ENCODE peak calls at places on chromosomes 1 and 21, in nine cellular contexts. One of them, this sample, is unnamed.

GRCh38 chr1:198183605-198184004 is 26.8 kb downstream of the NEK7 start:
- DNase-seq in psoas muscle: no peak
- DNase-seq in CD4-positive, CD25-positive, alpha-beta regulatory T cell: no peak
- DNase-seq in heart right ventricle: no peak
- DNase-seq in mammary epithelial cell: no peak
- DNase-seq in astrocyte: no peak
- DNase-seq in lung: no peak
- DNase-seq in SK-N-MC: no peak
- DNase-seq in adrenal gland: no peak
- DNase-seq in this sample: no peak

GRCh38 chr21:38308010-38308784 is 51.4 kb downstream of the KCNJ15 start:
- DNase-seq in CD4-positive, CD25-positive, alpha-beta regulatory T cell: no peak
- DNase-seq in psoas muscle: no peak
- DNase-seq in SK-N-MC: no peak
- DNase-seq in astrocyte: no peak
- DNase-seq in adrenal gland: peak
- DNase-seq in heart right ventricle: no peak
- DNase-seq in mammary epithelial cell: no peak
- DNase-seq in lung: no peak
- DNase-seq in this sample: no peak

GRCh38 chr1:211789641-211790464 is 40.7 kb downstream of the LPGAT1 start:
- DNase-seq in mammary epithelial cell: no peak
- DNase-seq in SK-N-MC: no peak
- DNase-seq in astrocyte: no peak
- DNase-seq in psoas muscle: no peak
- DNase-seq in heart right ventricle: no peak
- DNase-seq in CD4-positive, CD25-positive, alpha-beta regulatory T cell: no peak
- DNase-seq in adrenal gland: no peak
- DNase-seq in lung: no peak
- DNase-seq in this sample: peak

GRCh38 chr21:33403786-33404571 is 766 bp downstream of the IFNGR2 start:
- DNase-seq in adrenal gland: peak
- DNase-seq in astrocyte: peak
- DNase-seq in lung: peak
- DNase-seq in CD4-positive, CD25-positive, alpha-beta regulatory T cell: peak
- DNase-seq in psoas muscle: peak
- DNase-seq in SK-N-MC: no peak
- DNase-seq in mammary epithelial cell: peak
- DNase-seq in heart right ventricle: peak
- DNase-seq in this sample: peak

GRCh38 chr1:96962807-96963206 is 241.2 kb downstream of the PTBP2 start:
- DNase-seq in psoas muscle: no peak
- DNase-seq in CD4-positive, CD25-positive, alpha-beta regulatory T cell: no peak
- DNase-seq in SK-N-MC: no peak
- DNase-seq in mammary epithelial cell: peak
- DNase-seq in lung: no peak
- DNase-seq in adrenal gland: no peak
- DNase-seq in astrocyte: peak
- DNase-seq in heart right ventricle: no peak
- DNase-seq in this sample: no peak

GRCh38 chr1:10074059-10074854 is 41.5 kb downstream of the UBE4B start:
- DNase-seq in astrocyte: peak
- DNase-seq in SK-N-MC: no peak
- DNase-seq in adrenal gland: peak
- DNase-seq in CD4-positive, CD25-positive, alpha-beta regulatory T cell: peak
- DNase-seq in heart right ventricle: no peak
- DNase-seq in lung: peak
- DNase-seq in mammary epithelial cell: peak
- DNase-seq in psoas muscle: no peak
- DNase-seq in this sample: peak

GRCh38 chr21:15010645-15011044 is 54.2 kb downstream of the NRIP1 start:
- DNase-seq in CD4-positive, CD25-positive, alpha-beta regulatory T cell: no peak
- DNase-seq in astrocyte: peak
- DNase-seq in psoas muscle: no peak
- DNase-seq in mammary epithelial cell: no peak
- DNase-seq in lung: no peak
- DNase-seq in adrenal gland: no peak
- DNase-seq in heart right ventricle: no peak
- DNase-seq in SK-N-MC: no peak
- DNase-seq in this sample: no peak

GRCh38 chr1:82565546-82565945 is 764.8 kb downstream of the ADGRL2 start:
- DNase-seq in psoas muscle: no peak
- DNase-seq in heart right ventricle: no peak
- DNase-seq in mammary epithelial cell: peak
- DNase-seq in astrocyte: peak
- DNase-seq in lung: no peak
- DNase-seq in SK-N-MC: no peak
- DNase-seq in CD4-positive, CD25-positive, alpha-beta regulatory T cell: no peak
- DNase-seq in adrenal gland: no peak
- DNase-seq in this sample: no peak

GRCh38 chr1:153534933-153535663 is 693 bp downstream of the S100A6 start:
- DNase-seq in psoas muscle: peak
- DNase-seq in SK-N-MC: no peak
- DNase-seq in CD4-positive, CD25-positive, alpha-beta regulatory T cell: peak
- DNase-seq in adrenal gland: no peak
- DNase-seq in mammary epithelial cell: no peak
- DNase-seq in astrocyte: no peak
- DNase-seq in heart right ventricle: peak
- DNase-seq in lung: peak
- DNase-seq in this sample: peak

GRCh38 chr1:205514211-205515142 is 10.0 kb downstream of the CDK18 start:
- DNase-seq in astrocyte: no peak
- DNase-seq in psoas muscle: no peak
- DNase-seq in CD4-positive, CD25-positive, alpha-beta regulatory T cell: no peak
- DNase-seq in lung: no peak
- DNase-seq in heart right ventricle: no peak
- DNase-seq in mammary epithelial cell: no peak
- DNase-seq in SK-N-MC: no peak
- DNase-seq in adrenal gland: no peak
- DNase-seq in this sample: no peak

GRCh38 chr1:115239148-115239820 is 98.8 kb downstream of the NGF start:
- DNase-seq in astrocyte: peak
- DNase-seq in SK-N-MC: no peak
- DNase-seq in lung: no peak
- DNase-seq in adrenal gland: no peak
- DNase-seq in CD4-positive, CD25-positive, alpha-beta regulatory T cell: no peak
- DNase-seq in heart right ventricle: no peak
- DNase-seq in psoas muscle: no peak
- DNase-seq in mammary epithelial cell: no peak
- DNase-seq in this sample: no peak

GRCh38 chr1:67468066-67468718 is 38.0 kb upstream of the SERBP1 start:
- DNase-seq in adrenal gland: no peak
- DNase-seq in CD4-positive, CD25-positive, alpha-beta regulatory T cell: no peak
- DNase-seq in heart right ventricle: no peak
- DNase-seq in SK-N-MC: no peak
- DNase-seq in lung: no peak
- DNase-seq in mammary epithelial cell: peak
- DNase-seq in astrocyte: no peak
- DNase-seq in psoas muscle: peak
- DNase-seq in this sample: no peak

DNA sequence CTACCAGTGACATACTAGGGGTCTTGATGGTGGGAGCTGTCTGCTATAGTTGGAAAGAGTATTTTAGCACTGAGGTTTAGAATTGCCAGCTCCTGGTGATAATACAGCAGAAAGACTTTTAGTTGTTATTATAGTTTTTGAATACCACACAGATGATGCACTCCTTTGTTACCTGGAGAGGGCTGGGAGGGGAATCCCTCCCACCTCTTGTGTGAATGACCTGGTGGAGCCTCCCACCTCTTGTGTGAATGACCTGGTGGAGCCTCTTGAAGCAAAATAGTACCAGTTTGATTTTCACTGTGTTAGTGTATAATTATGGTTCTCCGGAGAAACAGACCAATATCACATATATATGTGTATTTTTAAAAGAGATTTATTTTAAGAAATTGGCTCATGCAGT is 3.3 kb downstream of the DISP1 start:
- DNase-seq in heart right ventricle: no peak
- DNase-seq in adrenal gland: no peak
- DNase-seq in psoas muscle: no peak
- DNase-seq in astrocyte: no peak
- DNase-seq in SK-N-MC: no peak
- DNase-seq in lung: no peak
- DNase-seq in mammary epithelial cell: peak
- DNase-seq in CD4-positive, CD25-positive, alpha-beta regulatory T cell: no peak
- DNase-seq in this sample: no peak
- H3K27ac ChIP-seq in heart right ventricle: no peak
- H3K27ac ChIP-seq in adrenal gland: peak
- H3K27ac ChIP-seq in psoas muscle: no peak
- H3K27ac ChIP-seq in astrocyte: peak
- H3K27ac ChIP-seq in SK-N-MC: no peak
- H3K27ac ChIP-seq in lung: peak
- H3K27ac ChIP-seq in mammary epithelial cell: peak
- H3K27ac ChIP-seq in CD4-positive, CD25-positive, alpha-beta regulatory T cell: no peak
- H3K27ac ChIP-seq in this sample: no peak

GRCh38 chr21:28229811-28230210 is 762.9 kb downstream of the LTN1 start:
- DNase-seq in lung: no peak
- DNase-seq in astrocyte: peak
- DNase-seq in heart right ventricle: no peak
- DNase-seq in SK-N-MC: no peak
- DNase-seq in adrenal gland: no peak
- DNase-seq in CD4-positive, CD25-positive, alpha-beta regulatory T cell: no peak
- DNase-seq in psoas muscle: no peak
- DNase-seq in mammary epithelial cell: peak
- DNase-seq in this sample: no peak

GRCh38 chr21:28227881-28228623 is 764.6 kb downstream of the LTN1 start:
- DNase-seq in mammary epithelial cell: no peak
- DNase-seq in adrenal gland: no peak
- DNase-seq in lung: no peak
- DNase-seq in psoas muscle: no peak
- DNase-seq in heart right ventricle: no peak
- DNase-seq in astrocyte: no peak
- DNase-seq in SK-N-MC: no peak
- DNase-seq in CD4-positive, CD25-positive, alpha-beta regulatory T cell: no peak
- DNase-seq in this sample: no peak

GRCh38 chr21:28228624-28228995 is 764.1 kb downstream of the LTN1 start:
- DNase-seq in psoas muscle: no peak
- DNase-seq in CD4-positive, CD25-positive, alpha-beta regulatory T cell: no peak
- DNase-seq in mammary epithelial cell: no peak
- DNase-seq in astrocyte: no peak
- DNase-seq in lung: no peak
- DNase-seq in heart right ventricle: no peak
- DNase-seq in adrenal gland: no peak
- DNase-seq in SK-N-MC: no peak
- DNase-seq in this sample: no peak

GRCh38 chr21:28233536-28234220 is 759.0 kb downstream of the LTN1 start:
- DNase-seq in CD4-positive, CD25-positive, alpha-beta regulatory T cell: no peak
- DNase-seq in mammary epithelial cell: no peak
- DNase-seq in heart right ventricle: no peak
- DNase-seq in astrocyte: no peak
- DNase-seq in adrenal gland: no peak
- DNase-seq in psoas muscle: no peak
- DNase-seq in SK-N-MC: no peak
- DNase-seq in lung: no peak
- DNase-seq in this sample: no peak

GRCh38 chr21:28230559-28230958 is 762.1 kb downstream of the LTN1 start:
- DNase-seq in astrocyte: no peak
- DNase-seq in mammary epithelial cell: no peak
- DNase-seq in SK-N-MC: no peak
- DNase-seq in CD4-positive, CD25-positive, alpha-beta regulatory T cell: no peak
- DNase-seq in psoas muscle: no peak
- DNase-seq in adrenal gland: no peak
- DNase-seq in lung: no peak
- DNase-seq in heart right ventricle: no peak
- DNase-seq in this sample: no peak
- H3K27ac ChIP-seq in astrocyte: peak
- H3K27ac ChIP-seq in mammary epithelial cell: no peak
- H3K27ac ChIP-seq in SK-N-MC: no peak
- H3K27ac ChIP-seq in CD4-positive, CD25-positive, alpha-beta regulatory T cell: no peak
- H3K27ac ChIP-seq in psoas muscle: no peak
- H3K27ac ChIP-seq in adrenal gland: no peak
- H3K27ac ChIP-seq in lung: no peak
- H3K27ac ChIP-seq in heart right ventricle: no peak
- H3K27ac ChIP-seq in this sample: no peak

GRCh38 chr1:6494627-6495026 is 3.2 kb upstream of the PLEKHG5 start:
- DNase-seq in CD4-positive, CD25-positive, alpha-beta regulatory T cell: no peak
- DNase-seq in lung: no peak
- DNase-seq in astrocyte: no peak
- DNase-seq in psoas muscle: no peak
- DNase-seq in adrenal gland: no peak
- DNase-seq in SK-N-MC: no peak
- DNase-seq in mammary epithelial cell: no peak
- DNase-seq in heart right ventricle: peak
- DNase-seq in this sample: no peak
- H3K27ac ChIP-seq in CD4-positive, CD25-positive, alpha-beta regulatory T cell: peak
- H3K27ac ChIP-seq in lung: no peak
- H3K27ac ChIP-seq in astrocyte: no peak
- H3K27ac ChIP-seq in psoas muscle: no peak
- H3K27ac ChIP-seq in adrenal gland: no peak
- H3K27ac ChIP-seq in SK-N-MC: no peak
- H3K27ac ChIP-seq in mammary epithelial cell: no peak
- H3K27ac ChIP-seq in heart right ventricle: peak
- H3K27ac ChIP-seq in this sample: no peak

DNA sequence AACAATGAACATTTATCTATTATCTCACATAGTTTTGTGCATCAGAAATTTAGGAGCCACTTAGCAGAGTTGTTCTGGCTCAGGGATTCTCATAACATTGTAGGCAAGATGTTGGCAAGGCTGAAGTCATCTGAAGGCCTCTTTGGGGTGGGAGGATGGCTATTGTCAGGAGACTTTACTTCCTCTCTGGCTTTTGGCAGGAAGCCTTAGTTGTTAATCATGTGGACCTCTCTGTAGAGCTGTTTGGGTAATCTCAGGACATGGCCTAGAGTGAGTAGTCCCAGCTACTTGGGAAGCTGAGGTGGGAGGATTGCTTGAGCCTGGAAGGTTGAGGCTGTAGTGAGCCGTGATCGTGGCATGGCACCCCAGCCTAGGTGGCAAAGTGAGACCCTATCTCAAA is 40.2 kb downstream of the RASAL2 start:
- DNase-seq in lung: no peak
- DNase-seq in psoas muscle: no peak
- DNase-seq in mammary epithelial cell: peak
- DNase-seq in SK-N-MC: no peak
- DNase-seq in heart right ventricle: peak
- DNase-seq in CD4-positive, CD25-positive, alpha-beta regulatory T cell: no peak
- DNase-seq in adrenal gland: no peak
- DNase-seq in astrocyte: peak
- DNase-seq in this sample: no peak
- H3K27ac ChIP-seq in lung: no peak
- H3K27ac ChIP-seq in psoas muscle: no peak
- H3K27ac ChIP-seq in mammary epithelial cell: peak
- H3K27ac ChIP-seq in SK-N-MC: no peak
- H3K27ac ChIP-seq in heart right ventricle: peak
- H3K27ac ChIP-seq in CD4-positive, CD25-positive, alpha-beta regulatory T cell: no peak
- H3K27ac ChIP-seq in adrenal gland: no peak
- H3K27ac ChIP-seq in astrocyte: peak
- H3K27ac ChIP-seq in this sample: no peak

GRCh38 chr1:33456302-33456886 is 16.1 kb upstream of the ZSCAN20 start:
- DNase-seq in CD4-positive, CD25-positive, alpha-beta regulatory T cell: no peak
- DNase-seq in SK-N-MC: no peak
- DNase-seq in lung: no peak
- DNase-seq in heart right ventricle: no peak
- DNase-seq in adrenal gland: no peak
- DNase-seq in mammary epithelial cell: no peak
- DNase-seq in astrocyte: no peak
- DNase-seq in psoas muscle: peak
- DNase-seq in this sample: no peak
- H3K27ac ChIP-seq in CD4-positive, CD25-positive, alpha-beta regulatory T cell: no peak
- H3K27ac ChIP-seq in SK-N-MC: no peak
- H3K27ac ChIP-seq in lung: peak
- H3K27ac ChIP-seq in heart right ventricle: peak
- H3K27ac ChIP-seq in adrenal gland: peak
- H3K27ac ChIP-seq in mammary epithelial cell: no peak
- H3K27ac ChIP-seq in astrocyte: no peak
- H3K27ac ChIP-seq in psoas muscle: peak
- H3K27ac ChIP-seq in this sample: peak

This sample was measured in substantia nigra.